ENCODE peak calls at places on chromosomes 4 and X, in eight cellular contexts. One of them, this sample, is unnamed.

GRCh38 chrX:12949927-12950656 is 24.8 kb upstream of the TMSB4X start:
- DNase-seq in body of pancreas: peak
- DNase-seq in A549: no peak
- DNase-seq in IMR-90: peak
- DNase-seq in sigmoid colon: peak
- DNase-seq in spleen: peak
- DNase-seq in suprapubic skin: peak
- DNase-seq in tibial nerve: peak
- DNase-seq in this sample: no peak

GRCh38 chr4:77852892-77853495 is 9.6 kb upstream of the MRPL1 start:
- DNase-seq in body of pancreas: no peak
- DNase-seq in A549: no peak
- DNase-seq in IMR-90: no peak
- DNase-seq in sigmoid colon: no peak
- DNase-seq in spleen: no peak
- DNase-seq in suprapubic skin: no peak
- DNase-seq in tibial nerve: no peak
- DNase-seq in this sample: no peak

GRCh38 chr4:114396808-114397207 is 201.8 kb upstream of the UGT8 start:
- DNase-seq in body of pancreas: no peak
- DNase-seq in A549: no peak
- DNase-seq in IMR-90: no peak
- DNase-seq in sigmoid colon: no peak
- DNase-seq in spleen: no peak
- DNase-seq in suprapubic skin: no peak
- DNase-seq in tibial nerve: no peak
- DNase-seq in this sample: no peak

GRCh38 chr4:173448103-173448502 is 49.2 kb upstream of the SCRG1 start:
- DNase-seq in body of pancreas: no peak
- DNase-seq in A549: no peak
- DNase-seq in IMR-90: peak
- DNase-seq in sigmoid colon: peak
- DNase-seq in spleen: no peak
- DNase-seq in suprapubic skin: no peak
- DNase-seq in tibial nerve: no peak
- DNase-seq in this sample: no peak

GRCh38 chr4:11529625-11530201 is 101.0 kb upstream of the HS3ST1 start:
- DNase-seq in body of pancreas: no peak
- DNase-seq in A549: peak
- DNase-seq in IMR-90: peak
- DNase-seq in sigmoid colon: no peak
- DNase-seq in spleen: no peak
- DNase-seq in suprapubic skin: no peak
- DNase-seq in tibial nerve: no peak
- DNase-seq in this sample: no peak

GRCh38 chr4:1368421-1369090 is 21.5 kb downstream of the UVSSA start:
- DNase-seq in body of pancreas: peak
- DNase-seq in A549: no peak
- DNase-seq in IMR-90: no peak
- DNase-seq in sigmoid colon: peak
- DNase-seq in spleen: peak
- DNase-seq in suprapubic skin: peak
- DNase-seq in tibial nerve: no peak
- DNase-seq in this sample: no peak

GRCh38 chr4:7006411-7006810 is 36.8 kb upstream of the TADA2B start:
- DNase-seq in body of pancreas: no peak
- DNase-seq in A549: no peak
- DNase-seq in IMR-90: no peak
- DNase-seq in sigmoid colon: no peak
- DNase-seq in spleen: no peak
- DNase-seq in suprapubic skin: no peak
- DNase-seq in tibial nerve: no peak
- DNase-seq in this sample: no peak

GRCh38 chr4:71769434-71769833 is 14.4 kb downstream of the GC start:
- DNase-seq in body of pancreas: no peak
- DNase-seq in A549: no peak
- DNase-seq in IMR-90: no peak
- DNase-seq in sigmoid colon: no peak
- DNase-seq in spleen: no peak
- DNase-seq in suprapubic skin: no peak
- DNase-seq in tibial nerve: no peak
- DNase-seq in this sample: no peak

GRCh38 chr4:41880840-41881831 is 54.1 kb upstream of the TMEM33 start:
- DNase-seq in body of pancreas: no peak
- DNase-seq in A549: no peak
- DNase-seq in IMR-90: no peak
- DNase-seq in sigmoid colon: no peak
- DNase-seq in spleen: peak
- DNase-seq in suprapubic skin: no peak
- DNase-seq in tibial nerve: no peak
- DNase-seq in this sample: no peak

GRCh38 chr4:24991015-24991414 is 39.7 kb downstream of the LGI2 start:
- DNase-seq in body of pancreas: no peak
- DNase-seq in A549: no peak
- DNase-seq in IMR-90: peak
- DNase-seq in sigmoid colon: no peak
- DNase-seq in spleen: no peak
- DNase-seq in suprapubic skin: no peak
- DNase-seq in tibial nerve: no peak
- DNase-seq in this sample: no peak

GRCh38 chrX:85084770-85085393 is 81.2 kb downstream of the APOOL start:
- DNase-seq in body of pancreas: peak
- DNase-seq in A549: peak
- DNase-seq in IMR-90: peak
- DNase-seq in sigmoid colon: no peak
- DNase-seq in spleen: no peak
- DNase-seq in suprapubic skin: no peak
- DNase-seq in tibial nerve: peak
- DNase-seq in this sample: peak

GRCh38 chrX:121755541-121755940 is 708.1 kb downstream of the GLUD2 start:
- DNase-seq in body of pancreas: no peak
- DNase-seq in A549: peak
- DNase-seq in IMR-90: no peak
- DNase-seq in sigmoid colon: no peak
- DNase-seq in spleen: no peak
- DNase-seq in suprapubic skin: no peak
- DNase-seq in tibial nerve: no peak
- DNase-seq in this sample: no peak

GRCh38 chr4:104507112-104507511 is 12.4 kb upstream of the CXXC4 start:
- DNase-seq in body of pancreas: no peak
- DNase-seq in A549: no peak
- DNase-seq in IMR-90: no peak
- DNase-seq in sigmoid colon: no peak
- DNase-seq in spleen: no peak
- DNase-seq in suprapubic skin: no peak
- DNase-seq in tibial nerve: no peak
- DNase-seq in this sample: no peak
- TF ChIP-seq POLR2A in body of pancreas: no peak
- TF ChIP-seq POLR2A in A549: no peak
- TF ChIP-seq POLR2A in IMR-90: no peak
- TF ChIP-seq POLR2A in sigmoid colon: no peak
- TF ChIP-seq POLR2A in spleen: no peak
- TF ChIP-seq POLR2A in suprapubic skin: no peak
- TF ChIP-seq POLR2A in tibial nerve: no peak
- TF ChIP-seq POLR2A in this sample: no peak

GRCh38 chrX:23745786-23746185 is 2.7 kb upstream of the ACOT9 start:
- DNase-seq in body of pancreas: no peak
- DNase-seq in A549: no peak
- DNase-seq in IMR-90: no peak
- DNase-seq in sigmoid colon: no peak
- DNase-seq in spleen: no peak
- DNase-seq in suprapubic skin: no peak
- DNase-seq in tibial nerve: no peak
- DNase-seq in this sample: no peak

GRCh38 chrX:23737413-23737812 is 5.7 kb downstream of the ACOT9 start:
- DNase-seq in body of pancreas: no peak
- DNase-seq in A549: no peak
- DNase-seq in IMR-90: peak
- DNase-seq in sigmoid colon: no peak
- DNase-seq in spleen: no peak
- DNase-seq in suprapubic skin: no peak
- DNase-seq in tibial nerve: no peak
- DNase-seq in this sample: no peak

GRCh38 chrX:23742693-23743622 is at the start of gene ACOT9:
- DNase-seq in body of pancreas: peak
- DNase-seq in A549: peak
- DNase-seq in IMR-90: peak
- DNase-seq in sigmoid colon: peak
- DNase-seq in spleen: peak
- DNase-seq in suprapubic skin: peak
- DNase-seq in tibial nerve: peak
- DNase-seq in this sample: peak

DNA sequence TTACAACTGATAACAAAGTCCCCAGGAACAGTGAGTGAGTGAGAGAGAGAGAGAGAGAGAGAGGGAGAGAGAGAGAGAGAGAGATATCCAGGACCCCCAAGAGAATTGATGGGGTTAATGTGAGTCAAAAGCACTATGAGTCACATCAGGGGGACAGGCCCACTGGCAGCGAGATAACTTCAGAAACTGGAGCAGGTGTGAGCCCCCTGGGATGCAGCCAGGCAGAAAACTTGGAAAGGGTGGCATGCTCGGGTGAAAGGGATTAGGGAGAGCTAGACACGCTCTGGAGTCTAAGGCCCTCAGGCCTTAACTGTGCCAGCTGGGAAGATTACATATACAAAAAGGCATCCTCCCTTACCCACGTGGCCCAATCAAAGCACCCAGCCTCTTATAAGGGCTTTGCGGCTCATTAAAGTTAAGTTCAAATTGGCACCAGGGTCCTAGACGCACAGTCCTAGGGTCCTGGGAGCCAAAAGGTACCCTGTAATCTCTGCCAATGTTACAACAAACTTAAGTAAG is 843 bp downstream of the ACOT9 start:
- DNase-seq in body of pancreas: peak
- DNase-seq in A549: peak
- DNase-seq in IMR-90: peak
- DNase-seq in sigmoid colon: peak
- DNase-seq in spleen: no peak
- DNase-seq in suprapubic skin: peak
- DNase-seq in tibial nerve: peak
- DNase-seq in this sample: no peak
- TF ChIP-seq POLR2A in body of pancreas: no peak
- TF ChIP-seq POLR2A in A549: no peak
- TF ChIP-seq POLR2A in IMR-90: peak
- TF ChIP-seq POLR2A in sigmoid colon: peak
- TF ChIP-seq POLR2A in spleen: no peak
- TF ChIP-seq POLR2A in suprapubic skin: no peak
- TF ChIP-seq POLR2A in tibial nerve: no peak
- TF ChIP-seq POLR2A in this sample: no peak

DNA sequence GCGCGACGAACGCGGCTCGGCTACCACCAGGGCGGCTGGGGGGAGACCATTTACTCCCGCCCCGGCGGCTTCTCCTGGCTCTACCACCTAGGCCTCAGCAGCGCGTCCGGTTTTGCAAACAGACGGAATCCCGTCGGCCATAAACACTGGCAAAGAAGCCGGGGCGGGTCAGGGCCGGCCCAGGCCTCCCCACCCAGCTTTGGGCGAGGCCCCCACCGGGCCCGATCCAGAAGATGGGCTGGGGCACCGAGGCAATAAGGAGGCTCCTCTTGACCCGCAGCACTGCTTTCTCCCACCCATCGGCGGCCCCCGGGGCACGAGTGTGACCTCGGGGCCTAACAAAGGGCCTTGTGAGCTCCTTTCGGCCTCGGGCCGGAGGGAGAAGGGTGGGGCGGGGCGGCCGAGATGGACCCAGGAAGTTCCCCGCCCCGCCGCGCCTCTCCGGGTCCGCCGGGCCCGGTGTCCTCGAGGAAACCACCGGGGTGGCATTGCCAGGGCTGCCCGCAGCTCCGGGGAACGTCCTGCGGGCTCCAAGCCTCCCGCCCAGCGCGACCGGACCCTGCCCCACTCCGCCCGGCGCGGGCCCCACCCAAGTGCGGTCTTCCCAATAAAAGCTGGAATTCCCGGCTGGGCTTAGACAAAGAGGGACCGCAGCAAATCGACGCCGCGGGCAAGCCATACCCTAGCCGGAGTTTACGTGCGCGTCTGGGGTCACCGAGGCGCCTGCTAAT is 5.9 kb downstream of the BCOR start:
- DNase-seq in body of pancreas: no peak
- DNase-seq in A549: no peak
- DNase-seq in IMR-90: no peak
- DNase-seq in sigmoid colon: no peak
- DNase-seq in spleen: peak
- DNase-seq in suprapubic skin: no peak
- DNase-seq in tibial nerve: no peak
- DNase-seq in this sample: no peak
- TF ChIP-seq POLR2A in body of pancreas: no peak
- TF ChIP-seq POLR2A in A549: no peak
- TF ChIP-seq POLR2A in IMR-90: no peak
- TF ChIP-seq POLR2A in sigmoid colon: no peak
- TF ChIP-seq POLR2A in spleen: no peak
- TF ChIP-seq POLR2A in suprapubic skin: no peak
- TF ChIP-seq POLR2A in tibial nerve: no peak
- TF ChIP-seq POLR2A in this sample: no peak

DNA sequence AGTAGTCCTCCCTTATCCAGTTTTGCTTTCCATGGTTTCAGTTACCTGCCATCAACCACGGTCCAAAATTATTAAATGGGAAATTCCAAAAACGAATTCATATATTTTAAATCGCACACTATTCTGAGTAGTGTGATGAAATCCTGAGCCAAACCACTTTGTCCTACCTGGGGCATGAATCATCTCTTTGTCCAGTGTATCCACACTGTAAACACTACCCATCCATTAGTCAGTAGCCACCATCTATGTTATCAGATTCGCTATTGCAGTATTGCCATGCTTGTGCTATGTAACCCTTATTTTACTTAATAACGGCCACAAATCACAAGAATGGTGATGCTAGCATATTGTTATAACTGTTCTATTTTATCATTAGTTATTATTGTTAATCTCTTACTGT is 704.6 kb downstream of the SMARCA1 start:
- DNase-seq in body of pancreas: no peak
- DNase-seq in A549: no peak
- DNase-seq in IMR-90: no peak
- DNase-seq in sigmoid colon: no peak
- DNase-seq in spleen: no peak
- DNase-seq in suprapubic skin: no peak
- DNase-seq in tibial nerve: no peak
- DNase-seq in this sample: no peak
- TF ChIP-seq POLR2A in body of pancreas: no peak
- TF ChIP-seq POLR2A in A549: no peak
- TF ChIP-seq POLR2A in IMR-90: no peak
- TF ChIP-seq POLR2A in sigmoid colon: no peak
- TF ChIP-seq POLR2A in spleen: no peak
- TF ChIP-seq POLR2A in suprapubic skin: no peak
- TF ChIP-seq POLR2A in tibial nerve: no peak
- TF ChIP-seq POLR2A in this sample: no peak

GRCh38 chr4:107978716-107979451 is 10.8 kb upstream of the HADH start:
- DNase-seq in body of pancreas: no peak
- DNase-seq in A549: no peak
- DNase-seq in IMR-90: no peak
- DNase-seq in sigmoid colon: no peak
- DNase-seq in spleen: no peak
- DNase-seq in suprapubic skin: no peak
- DNase-seq in tibial nerve: no peak
- DNase-seq in this sample: no peak
- TF ChIP-seq POLR2A in body of pancreas: no peak
- TF ChIP-seq POLR2A in A549: no peak
- TF ChIP-seq POLR2A in IMR-90: no peak
- TF ChIP-seq POLR2A in sigmoid colon: no peak
- TF ChIP-seq POLR2A in spleen: no peak
- TF ChIP-seq POLR2A in suprapubic skin: no peak
- TF ChIP-seq POLR2A in tibial nerve: no peak
- TF ChIP-seq POLR2A in this sample: no peak